ENCODE peak calls at places on chromosome 20, in ten cellular contexts. F is IMR-90, E is lower leg skin, P is GM12891, I is adrenal gland, X is A549, M is K562, S is prostate gland, Z is tibial nerve, N is endothelial cell of umbilical vein. G is an unnamed sample.

GRCh38 chr20:41245086-41245707 is 72.3 kb downstream of the ZHX3 start:
- DNase-seq in F (peak; percentile 42), E (no peak), P (no peak), I (no peak), X (no peak), M (no peak), S (no peak), Z (no peak), N (peak; percentile 52), G (no peak)

GRCh38 chr20:30499123-30499522 is 758.3 kb upstream of the DEFB115 start:
- DNase-seq in F (no peak), E (no peak), P (no peak), I (no peak), X (no peak), M (no peak), S (no peak), Z (no peak), N (no peak), G (no peak)

GRCh38 chr20:44222969-44223368 is 12.4 kb upstream of the OSER1 start:
- DNase-seq in F (no peak), E (no peak), P (no peak), I (no peak), X (peak; percentile 21), M (no peak), S (no peak), Z (no peak), N (no peak), G (no peak)

GRCh38 chr20:41161886-41162285 is 24.5 kb downstream of the PLCG1 start:
- DNase-seq in F (no peak), E (no peak), P (no peak), I (no peak), X (no peak), M (no peak), S (no peak), Z (no peak), N (no peak), G (no peak)

GRCh38 chr20:57464642-57465211 is 60.2 kb downstream of the CTCFL start:
- DNase-seq in F (no peak), E (no peak), P (no peak), I (peak; percentile 62), X (peak; percentile 71), M (peak; percentile 67), S (no peak), Z (no peak), N (no peak), G (peak; percentile 72)

GRCh38 chr20:59988141-59988540 is 29.9 kb downstream of the CDH26 start:
- DNase-seq in F (peak; percentile 11), E (no peak), P (no peak), I (no peak), X (peak; percentile 56), M (no peak), S (no peak), Z (no peak), N (no peak), G (no peak)

GRCh38 chr20:24431650-24432049 is 37.8 kb upstream of the SYNDIG1 start:
- DNase-seq in F (no peak), E (no peak), P (no peak), I (no peak), X (no peak), M (no peak), S (no peak), Z (no peak), N (no peak), G (no peak)

GRCh38 chr20:57698191-57698866 is 11.5 kb downstream of the PMEPA1 start:
- DNase-seq in F (peak; percentile 98), E (no peak), P (no peak), I (peak; percentile 87), X (peak; percentile 95), M (no peak), S (no peak), Z (no peak), N (peak; percentile 99), G (no peak)

GRCh38 chr20:25084616-25085187 is 2.8 kb upstream of the VSX1 start:
- DNase-seq in F (no peak), E (no peak), P (no peak), I (no peak), X (no peak), M (no peak), S (no peak), Z (no peak), N (no peak), G (peak; percentile 69)

GRCh38 chr20:32235331-32236047 is 27.8 kb downstream of the POFUT1 start:
- DNase-seq in F (no peak), E (no peak), P (no peak), I (no peak), X (no peak), M (no peak), S (no peak), Z (no peak), N (no peak), G (no peak)

GRCh38 chr20:58229198-58229802 is 847 bp upstream of the ANKRD60 start:
- DNase-seq in F (peak; percentile 57), E (peak; percentile 32), P (no peak), I (no peak), X (no peak), M (no peak), S (no peak), Z (no peak), N (no peak), G (no peak)

GRCh38 chr20:14963262-14963663 is 625.9 kb upstream of the FLRT3 start:
- DNase-seq in F (no peak), E (no peak), P (no peak), I (no peak), X (peak; percentile 78), M (no peak), S (peak; percentile 31), Z (no peak), N (peak; percentile 90), G (no peak)

GRCh38 chr20:63979549-63980316 is at the start of gene SAMD10:
- DNase-seq in F (peak; percentile 53), E (no peak), P (peak; percentile 66), I (peak; percentile 42), X (no peak), M (peak; percentile 67), S (no peak), Z (peak; percentile 12), N (peak; percentile 35), G (peak; percentile 91)

GRCh38 chr20:63979221-63979548 is 257 bp downstream of the SAMD10 start:
- DNase-seq in F (no peak), E (no peak), P (no peak), I (no peak), X (no peak), M (peak; percentile 41), S (no peak), Z (no peak), N (no peak), G (no peak)

GRCh38 chr20:63976980-63977391 is 2.5 kb downstream of the SAMD10 start:
- DNase-seq in F (no peak), E (no peak), P (no peak), I (no peak), X (no peak), M (no peak), S (no peak), Z (no peak), N (no peak), G (peak; percentile 79)

GRCh38 chr20:63977392-63978276 is 1.8 kb downstream of the SAMD10 start:
- DNase-seq in F (peak; percentile 88), E (no peak), P (no peak), I (peak; percentile 49), X (peak; percentile 60), M (peak; percentile 58), S (no peak), Z (no peak), N (no peak), G (peak; percentile 79)

DNA sequence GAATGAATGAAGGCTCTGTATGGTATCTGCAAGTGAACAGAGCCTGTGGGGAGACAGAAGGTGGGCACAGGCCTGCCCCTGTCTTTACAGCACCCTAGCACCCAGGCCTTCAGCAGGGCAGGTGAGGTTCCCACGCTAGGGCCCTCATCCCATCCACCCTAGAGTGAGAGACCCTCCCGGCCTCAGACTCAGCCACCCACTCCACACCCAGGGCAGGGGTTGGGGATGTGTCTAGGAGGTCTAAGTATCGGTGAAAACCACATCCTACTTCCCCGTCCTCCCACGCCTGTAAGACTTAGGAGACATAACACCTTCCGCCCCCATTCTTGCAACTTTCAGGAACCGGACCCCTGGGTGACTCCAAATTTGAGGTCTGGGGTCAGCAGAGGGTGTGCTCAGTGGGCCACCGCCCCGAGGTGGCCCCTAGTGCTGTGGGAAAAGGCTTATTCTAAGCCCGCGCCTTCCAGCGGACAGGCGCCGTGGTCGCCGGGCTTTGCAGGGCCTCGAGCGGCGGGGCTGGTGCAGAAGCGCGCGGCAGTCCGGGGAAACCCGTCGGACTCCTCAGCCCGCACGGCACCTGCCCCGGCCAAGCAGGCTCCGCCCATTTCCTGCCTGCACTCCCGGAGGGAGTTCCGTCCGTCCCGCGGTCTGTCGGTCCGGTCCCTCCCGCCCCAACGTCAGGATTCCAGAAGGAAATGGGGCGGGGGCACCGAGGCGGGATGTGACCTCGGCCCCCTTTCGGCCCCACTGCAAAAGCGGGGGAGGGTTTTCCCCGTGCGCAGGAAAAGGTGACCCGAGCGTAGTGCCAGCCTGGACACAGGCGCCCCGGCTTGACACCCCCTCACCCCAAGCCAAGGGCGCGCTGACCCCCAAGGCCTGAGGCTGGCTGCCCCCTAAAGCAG is 872 bp downstream of the SAMD10 start:
- DNase-seq in F (peak; percentile 43), E (peak; percentile 92), P (peak; percentile 61), I (peak; percentile 86), X (no peak), M (peak; percentile 76), S (peak; percentile 80), Z (no peak), N (peak; percentile 30), G (peak; percentile 92)
- TF ChIP-seq POLR2A in F (no peak), E (no peak), P (peak; percentile 50), I (no peak), X (no peak), M (peak; percentile 63), S (no peak), Z (no peak), N (no peak), G (no peak)

GRCh38 chr20:35462351-35462750 is 7.0 kb downstream of the CEP250 start:
- DNase-seq in F (no peak), E (no peak), P (no peak), I (no peak), X (no peak), M (peak; percentile 94), S (no peak), Z (no peak), N (no peak), G (no peak)
- TF ChIP-seq POLR2A in F (no peak), E (no peak), P (no peak), I (no peak), X (no peak), M (no peak), S (no peak), Z (no peak), N (no peak), G (no peak)

GRCh38 chr20:5540091-5540490 is 210.1 kb upstream of the SHLD1 start:
- DNase-seq in F (no peak), E (no peak), P (no peak), I (no peak), X (no peak), M (no peak), S (no peak), Z (no peak), N (no peak), G (no peak)
- TF ChIP-seq POLR2A in F (no peak), E (no peak), P (no peak), I (no peak), X (no peak), M (no peak), S (no peak), Z (no peak), N (no peak), G (no peak)

DNA sequence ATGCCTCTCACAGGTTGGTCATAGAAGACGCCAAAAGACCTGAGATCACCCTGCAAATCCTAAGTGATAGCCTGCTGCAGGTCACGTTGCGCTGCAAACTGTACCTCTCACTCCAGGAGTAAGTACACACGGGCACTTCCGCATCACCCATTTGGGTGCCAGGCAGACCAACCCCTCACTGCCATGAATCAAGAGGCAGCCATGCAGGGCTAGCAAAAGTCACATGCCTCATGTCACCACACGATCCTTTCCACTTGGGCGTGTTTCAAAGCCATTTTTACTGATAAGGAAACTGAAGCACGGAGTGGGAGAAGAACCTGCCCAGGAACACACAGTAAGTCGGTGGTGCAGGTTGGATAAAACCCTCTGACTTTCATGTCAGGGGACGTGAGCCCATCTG is 37.0 kb downstream of the BPIFB1 start:
- DNase-seq in F (no peak), E (no peak), P (no peak), I (no peak), X (no peak), M (no peak), S (no peak), Z (no peak), N (no peak), G (no peak)
- TF ChIP-seq POLR2A in F (no peak), E (no peak), P (no peak), I (no peak), X (no peak), M (no peak), S (no peak), Z (no peak), N (no peak), G (no peak)

G was measured in spleen.